ENCODE peak calls at places on chromosomes 1 and 21, in four cellular contexts. P, N, J and Y are unnamed samples.

GRCh38 chr1:185338719-185339622 is 21.9 kb upstream of the IVNS1ABP start:
- DNase-seq in P (peak), N (peak), J (no peak), Y (no peak)

GRCh38 chr1:204077979-204078696 is 5.2 kb downstream of the SOX13 start:
- DNase-seq in J (no peak), N (peak), P (no peak), Y (no peak)

GRCh38 chr21:46667191-46667734 is 31.8 kb downstream of the PRMT2 start:
- DNase-seq in N (peak), P (no peak), J (no peak), Y (no peak)

GRCh38 chr1:151898519-151898991 is 10.8 kb downstream of the THEM4 start:
- DNase-seq in N (no peak), P (no peak), J (no peak), Y (no peak)

GRCh38 chr1:181149326-181150000 is 61.0 kb downstream of the IER5 start:
- DNase-seq in P (no peak), J (no peak), N (no peak), Y (no peak)

GRCh38 chr1:38929476-38929875 is 12.2 kb downstream of the RHBDL2 start:
- DNase-seq in N (peak), P (no peak), J (no peak), Y (peak)

GRCh38 chr1:236495359-236496120 is 28.2 kb upstream of the LGALS8 start:
- DNase-seq in P (no peak), N (no peak), J (no peak), Y (no peak)

GRCh38 chr1:33286451-33287185 is 30.3 kb downstream of the ZNF362 start:
- DNase-seq in P (no peak), N (no peak), J (no peak), Y (no peak)

GRCh38 chr1:178632619-178633018 is 92.4 kb upstream of the RALGPS2 start:
- DNase-seq in N (peak), P (no peak), J (no peak), Y (no peak)

GRCh38 chr21:40186036-40186435 is 318.8 kb downstream of the PCP4 start:
- DNase-seq in P (peak), J (no peak), N (peak), Y (no peak)

GRCh38 chr1:244680667-244681066 is 27.7 kb downstream of the DESI2 start:
- DNase-seq in N (no peak), P (no peak), J (no peak), Y (no peak)

GRCh38 chr1:155776414-155776813 is 80.6 kb downstream of the GON4L start:
- DNase-seq in J (no peak), P (no peak), N (peak), Y (no peak)

GRCh38 chr1:231248778-231249177 is 7.8 kb downstream of the GNPAT start:
- DNase-seq in J (no peak), N (no peak), P (no peak), Y (no peak)

GRCh38 chr21:32572574-32573420 is 12.5 kb downstream of the TCP10L start:
- DNase-seq in N (no peak), P (no peak), J (no peak), Y (no peak)

GRCh38 chr21:41975391-41976272 is 21.8 kb upstream of the C2CD2 start:
- DNase-seq in P (peak), J (no peak), N (no peak), Y (no peak)

GRCh38 chr1:184838374-184838995 is 83.8 kb upstream of the EDEM3 start:
- DNase-seq in J (peak), N (peak), P (peak), Y (no peak)

GRCh38 chr1:40059960-40060337 is 19.4 kb downstream of the CAP1 start:
- DNase-seq in N (no peak), P (no peak), J (no peak), Y (no peak)

GRCh38 chr1:181135462-181135781 is 46.9 kb downstream of the IER5 start:
- DNase-seq in P (no peak), J (no peak), N (peak), Y (no peak)

GRCh38 chr1:185696419-185697150 is 37.6 kb upstream of the HMCN1 start:
- DNase-seq in N (no peak), P (no peak), J (no peak), Y (no peak)

GRCh38 chr1:248696261-248696660 is 6.3 kb downstream of the OR14I1 start:
- DNase-seq in P (no peak), N (no peak), J (no peak), Y (no peak)

GRCh38 chr1:118101445-118101844 is 83.6 kb downstream of the SPAG17 start:
- DNase-seq in N (peak), P (no peak), J (no peak), Y (no peak)

GRCh38 chr1:214551436-214552173 is at the start of gene PTPN14:
- DNase-seq in P (peak), N (peak), J (peak), Y (peak)

GRCh38 chr1:174158767-174159252 is 510 bp upstream of the RABGAP1L start:
- DNase-seq in J (no peak), N (no peak), P (no peak), Y (no peak)

GRCh38 chr1:100631015-100631521 is 88.5 kb upstream of the VCAM1 start:
- DNase-seq in N (peak), P (no peak), J (peak), Y (no peak)

GRCh38 chr1:201636581-201636980 is 97.7 kb downstream of the NAV1 start:
- DNase-seq in J (peak), N (peak), P (no peak), Y (no peak)

GRCh38 chr1:198246331-198246730 is 89.5 kb downstream of the NEK7 start:
- DNase-seq in J (no peak), P (no peak), N (peak), Y (no peak)

GRCh38 chr1:199585392-199585791 is 442.1 kb upstream of the NR5A2 start:
- DNase-seq in P (no peak), J (no peak), N (no peak), Y (no peak)

GRCh38 chr21:27571706-27572105 is 604.8 kb upstream of the ADAMTS5 start:
- DNase-seq in P (no peak), J (peak), N (peak), Y (no peak)

GRCh38 chr1:199157494-199157893 is 518.7 kb downstream of the PTPRC start:
- DNase-seq in N (peak), J (no peak), P (no peak), Y (no peak)

GRCh38 chr1:37662031-37662755 is 27.5 kb upstream of the RSPO1 start:
- DNase-seq in P (no peak), N (no peak), J (no peak), Y (no peak)

GRCh38 chr1:189496768-189497167 is 980.9 kb downstream of the BRINP3 start:
- DNase-seq in P (no peak), J (no peak), N (peak), Y (no peak)
- H3K4me3 ChIP-seq in P (no peak), J (no peak), N (no peak), Y (no peak)

GRCh38 chr1:113073457-113073950 is 506 bp downstream of the LRIG2 start:
- DNase-seq in J (peak), N (peak), P (no peak), Y (no peak)
- TF ChIP-seq CTCF in J (peak), N (peak), P (no peak), Y (no peak)

DNA sequence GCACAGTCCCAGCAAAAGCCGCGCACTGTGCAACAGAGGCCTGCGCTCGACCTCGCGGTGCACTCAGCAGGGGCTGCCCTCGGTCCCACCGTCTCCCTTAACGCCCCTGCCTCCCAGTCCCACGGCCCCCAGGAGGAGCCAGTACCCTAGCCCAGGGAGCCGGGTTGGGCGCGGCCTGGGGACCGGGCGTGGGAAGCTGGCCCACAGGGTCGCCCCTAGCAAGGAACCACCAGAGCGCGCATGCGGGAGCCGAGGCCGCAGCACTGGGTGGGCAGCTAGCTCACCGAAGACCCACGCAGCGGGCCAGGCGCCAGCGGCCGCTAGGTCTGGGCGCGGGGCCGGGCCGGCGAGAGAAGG is 21.6 kb upstream of the ZNF678 start:
- DNase-seq in J (no peak), P (no peak), N (peak), Y (no peak)
- H3K4me3 ChIP-seq in J (peak), P (peak), N (peak), Y (peak)

GRCh38 chr1:6408023-6408422 is 11.7 kb downstream of the HES2 start:
- DNase-seq in P (no peak), N (no peak), J (no peak), Y (no peak)
- TF ChIP-seq CTCF in P (no peak), N (no peak), J (no peak), Y (no peak)

GRCh38 chr1:50985094-50985493 is 15.0 kb downstream of the CDKN2C start:
- DNase-seq in J (no peak), P (no peak), N (no peak), Y (no peak)
- H3K4me3 ChIP-seq in J (no peak), P (no peak), N (no peak), Y (no peak)

GRCh38 chr1:46488343-46489168 is 1.1 kb upstream of the DMBX1 start:
- DNase-seq in J (no peak), P (no peak), N (peak), Y (no peak)

GRCh38 chr1:46486432-46487015 is 3.1 kb upstream of the DMBX1 start:
- DNase-seq in N (no peak), J (no peak), P (no peak), Y (no peak)

GRCh38 chr1:46489169-46489637 is 433 bp upstream of the DMBX1 start:
- DNase-seq in N (no peak), J (no peak), P (no peak), Y (no peak)

GRCh38 chr1:46485564-46486431 is 3.8 kb upstream of the DMBX1 start:
- DNase-seq in N (no peak), J (no peak), P (no peak), Y (no peak)

GRCh38 chr1:46487818-46488218 is 1.8 kb upstream of the DMBX1 start:
- DNase-seq in N (no peak), J (no peak), P (no peak), Y (no peak)
- TF ChIP-seq CTCF in N (no peak), J (peak), P (no peak), Y (no peak)

GRCh38 chr1:93675272-93675671 is 6.4 kb downstream of the BCAR3 start:
- DNase-seq in P (no peak), N (no peak), J (no peak), Y (no peak)
- H3K4me3 ChIP-seq in P (no peak), N (no peak), J (no peak), Y (no peak)

GRCh38 chr1:205810448-205811157 is 2.4 kb downstream of the SLC41A1 start:
- DNase-seq in N (no peak), J (no peak), P (no peak), Y (no peak)
- TF ChIP-seq CTCF in N (peak), J (peak), P (peak), Y (peak)

DNA sequence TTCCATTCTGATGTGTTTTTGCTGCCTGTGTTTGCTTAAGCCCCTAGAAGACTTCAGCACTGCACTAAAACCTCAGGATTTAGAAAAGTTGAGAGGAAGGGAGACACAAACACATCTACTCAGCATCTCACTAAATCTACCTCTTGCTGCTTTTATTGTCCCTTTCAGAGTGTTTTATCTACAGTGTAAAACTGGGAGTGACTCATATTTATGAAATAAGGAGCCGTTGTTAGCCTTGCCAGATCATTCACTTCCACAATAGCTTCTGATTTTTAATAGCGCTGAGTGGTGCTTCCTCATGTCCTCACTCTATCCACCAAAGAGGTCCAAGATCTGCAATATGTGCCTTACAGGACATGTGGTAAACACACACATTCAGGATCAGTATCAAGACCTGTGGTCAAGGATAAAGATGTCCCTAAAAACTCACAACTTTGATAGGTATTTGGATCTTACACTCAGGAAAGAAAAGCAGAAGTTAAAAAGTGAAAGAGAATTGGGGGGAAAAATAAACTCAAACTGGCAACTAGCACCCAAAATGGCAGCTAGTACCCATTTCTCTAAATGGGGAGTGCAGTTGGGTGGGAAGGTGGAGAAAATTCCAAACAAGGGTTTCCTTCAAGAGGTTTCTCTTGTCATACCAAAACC is 16.1 kb downstream of the DUSP10 start:
- DNase-seq in J (no peak), P (no peak), N (peak), Y (no peak)
- H3K4me3 ChIP-seq in J (no peak), P (no peak), N (no peak), Y (no peak)